ENCODE peak calls at places on chromosome 18, in six cellular contexts. C is lower leg skin, E is ovary, K is Peyer's patch, I is H54, F is HCT116. M is an unnamed sample.

GRCh38 chr18:68406761-68407160 is 308.1 kb downstream of the TMX3 start:
- DNase-seq in K (no peak), F (no peak), E (no peak), I (no peak), C (no peak), M (no peak)

GRCh38 chr18:69559604-69560003 is 158.9 kb downstream of the DOK6 start:
- DNase-seq in K (no peak), E (no peak), F (no peak), C (no peak), I (no peak), M (no peak)

GRCh38 chr18:79737426-79737825 is 57.8 kb downstream of the CTDP1 start:
- DNase-seq in F (no peak), K (peak), E (peak), C (no peak), I (no peak), M (no peak)

GRCh38 chr18:56067216-56067611 is 479.2 kb upstream of the TCF4 start:
- DNase-seq in E (no peak), I (no peak), F (no peak), K (no peak), C (no peak), M (no peak)

GRCh38 chr18:6414118-6414722 is 491 bp downstream of the L3MBTL4 start:
- DNase-seq in C (peak), K (peak), E (peak), I (no peak), F (no peak), M (peak)

GRCh38 chr18:77114070-77114563 is 18.5 kb downstream of the MBP start:
- DNase-seq in I (no peak), E (no peak), C (no peak), K (no peak), F (no peak), M (no peak)

GRCh38 chr18:77080283-77080682 is 52.3 kb downstream of the MBP start:
- DNase-seq in C (peak), F (no peak), I (no peak), K (no peak), E (no peak), M (no peak)

GRCh38 chr18:69177702-69178101 is 223.0 kb upstream of the DOK6 start:
- DNase-seq in F (no peak), C (no peak), K (no peak), I (no peak), E (no peak), M (no peak)

GRCh38 chr18:47729356-47729755 is 201.1 kb downstream of the SMAD2 start:
- DNase-seq in K (no peak), I (no peak), F (no peak), C (peak), E (no peak), M (no peak)

GRCh38 chr18:80159713-80160636 is 50.9 kb downstream of the ADNP2 start:
- DNase-seq in I (no peak), E (no peak), K (no peak), F (no peak), C (peak), M (peak)

GRCh38 chr18:65754121-65754520 is 3.3 kb downstream of the CDH7 start:
- DNase-seq in F (no peak), I (peak), E (no peak), K (no peak), C (no peak), M (no peak)

GRCh38 chr18:10120622-10121021 is 206.8 kb downstream of the VAPA start:
- DNase-seq in E (no peak), F (no peak), K (no peak), C (no peak), I (no peak), M (no peak)

GRCh38 chr18:43883886-43884285 is 606.6 kb upstream of the SYT4 start:
- DNase-seq in I (no peak), K (no peak), F (no peak), C (no peak), E (no peak), M (no peak)

GRCh38 chr18:686339-687111 is 25.9 kb downstream of the ENOSF1 start:
- DNase-seq in F (no peak), I (no peak), C (no peak), E (no peak), K (no peak), M (no peak)

GRCh38 chr18:13480856-13481255 is 245.5 kb downstream of the FAM210A start:
- DNase-seq in K (no peak), E (no peak), F (no peak), C (peak), I (no peak), M (no peak)
- TF ChIP-seq POLR2A in K (no peak), E (no peak), F (no peak), C (no peak), I (no peak), M (no peak)

DNA sequence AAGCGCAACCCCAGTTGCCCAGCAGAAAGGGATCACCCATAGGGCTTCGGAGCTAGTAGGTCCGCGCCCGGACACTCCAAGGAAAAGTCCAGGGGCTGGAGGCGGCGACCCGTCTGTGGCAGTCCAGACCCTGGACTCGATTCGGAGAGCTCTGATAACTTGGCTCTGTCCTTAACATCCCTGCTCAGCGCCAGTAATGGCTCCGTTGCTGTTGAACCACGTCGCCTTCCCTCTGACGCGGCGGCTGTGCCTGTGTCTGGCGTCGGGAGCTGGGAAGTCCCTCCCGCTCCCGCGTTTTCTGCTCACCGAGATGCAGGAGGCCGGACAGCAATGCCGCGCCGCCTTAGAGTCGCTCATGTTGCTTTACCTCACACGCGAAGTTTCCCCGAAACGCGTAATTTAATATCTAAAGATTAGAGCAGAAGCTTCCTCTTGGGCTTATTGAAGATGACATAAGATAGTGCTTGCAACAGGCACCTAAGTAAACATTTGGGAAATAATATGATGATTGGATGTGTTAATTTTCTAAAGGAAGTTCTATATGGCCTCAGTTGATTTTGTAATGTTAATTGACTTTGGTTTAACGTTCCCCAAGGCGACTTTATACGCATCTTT is 1.3 kb upstream of the ZBTB14 start:
- DNase-seq in E (peak), C (peak), K (peak), I (peak), F (peak), M (peak)
- TF ChIP-seq POLR2A in E (no peak), C (no peak), K (peak), I (peak), F (no peak), M (no peak)

DNA sequence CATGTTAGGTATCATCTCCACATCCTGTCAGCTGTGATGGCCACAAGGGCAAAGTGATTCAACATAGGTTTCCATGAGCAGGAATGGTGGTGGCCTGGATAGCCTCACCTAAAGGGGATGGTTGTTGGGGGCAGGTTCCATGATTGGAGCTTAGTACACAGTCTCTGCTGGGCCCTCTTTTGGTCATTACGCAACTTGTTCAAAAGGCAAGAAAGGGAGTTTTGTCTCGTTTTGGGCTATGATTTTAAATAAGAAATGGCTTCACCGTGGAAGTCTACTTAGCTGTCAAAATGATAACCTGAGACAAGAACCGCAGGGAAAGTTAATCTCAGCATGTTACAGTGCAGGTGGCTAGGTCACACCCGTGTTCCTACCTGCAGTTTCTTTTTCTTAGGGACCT is 13.1 kb upstream of the MC4R start:
- DNase-seq in F (no peak), C (no peak), I (no peak), E (no peak), K (no peak), M (no peak)
- TF ChIP-seq POLR2A in F (no peak), C (no peak), I (no peak), E (no peak), K (no peak), M (no peak)

GRCh38 chr18:54608008-54608642 is 17.1 kb downstream of the DYNAP start:
- DNase-seq in C (no peak), F (no peak), K (no peak), E (no peak), I (no peak), M (no peak)

GRCh38 chr18:54604211-54604610 is 13.2 kb downstream of the DYNAP start:
- DNase-seq in K (no peak), I (no peak), C (no peak), F (no peak), E (no peak), M (no peak)

GRCh38 chr18:54611819-54612218 is 20.8 kb downstream of the DYNAP start:
- DNase-seq in K (no peak), C (no peak), E (no peak), F (no peak), I (no peak), M (no peak)

GRCh38 chr18:54606835-54607212 is 15.8 kb downstream of the DYNAP start:
- DNase-seq in K (no peak), C (no peak), I (no peak), E (no peak), F (no peak), M (peak)

GRCh38 chr18:54607213-54607934 is 16.3 kb downstream of the DYNAP start:
- DNase-seq in I (no peak), C (no peak), F (no peak), K (peak), E (no peak), M (peak)
- TF ChIP-seq POLR2A in I (no peak), C (no peak), F (no peak), K (peak), E (no peak), M (peak)

GRCh38 chr18:57630002-57630758 is 8.5 kb upstream of the NARS1 start:
- DNase-seq in C (peak), I (peak), E (peak), K (peak), F (peak), M (peak)
- TF ChIP-seq POLR2A in C (no peak), I (peak), E (peak), K (peak), F (peak), M (no peak)

GRCh38 chr18:35969676-35970075 is 2.8 kb upstream of the RMP24 start:
- DNase-seq in F (no peak), I (no peak), K (no peak), C (no peak), E (no peak), M (no peak)

GRCh38 chr18:35971661-35972196 is 750 bp upstream of the RMP24 start:
- DNase-seq in K (no peak), I (no peak), E (no peak), F (no peak), C (no peak), M (no peak)

GRCh38 chr18:35974181-35974580 is 1.7 kb downstream of the RMP24 start:
- DNase-seq in E (no peak), F (no peak), K (no peak), C (no peak), I (no peak), M (no peak)

GRCh38 chr18:35973650-35974049 is 1.2 kb downstream of the RMP24 start:
- DNase-seq in F (no peak), C (no peak), E (no peak), K (no peak), I (no peak), M (no peak)

DNA sequence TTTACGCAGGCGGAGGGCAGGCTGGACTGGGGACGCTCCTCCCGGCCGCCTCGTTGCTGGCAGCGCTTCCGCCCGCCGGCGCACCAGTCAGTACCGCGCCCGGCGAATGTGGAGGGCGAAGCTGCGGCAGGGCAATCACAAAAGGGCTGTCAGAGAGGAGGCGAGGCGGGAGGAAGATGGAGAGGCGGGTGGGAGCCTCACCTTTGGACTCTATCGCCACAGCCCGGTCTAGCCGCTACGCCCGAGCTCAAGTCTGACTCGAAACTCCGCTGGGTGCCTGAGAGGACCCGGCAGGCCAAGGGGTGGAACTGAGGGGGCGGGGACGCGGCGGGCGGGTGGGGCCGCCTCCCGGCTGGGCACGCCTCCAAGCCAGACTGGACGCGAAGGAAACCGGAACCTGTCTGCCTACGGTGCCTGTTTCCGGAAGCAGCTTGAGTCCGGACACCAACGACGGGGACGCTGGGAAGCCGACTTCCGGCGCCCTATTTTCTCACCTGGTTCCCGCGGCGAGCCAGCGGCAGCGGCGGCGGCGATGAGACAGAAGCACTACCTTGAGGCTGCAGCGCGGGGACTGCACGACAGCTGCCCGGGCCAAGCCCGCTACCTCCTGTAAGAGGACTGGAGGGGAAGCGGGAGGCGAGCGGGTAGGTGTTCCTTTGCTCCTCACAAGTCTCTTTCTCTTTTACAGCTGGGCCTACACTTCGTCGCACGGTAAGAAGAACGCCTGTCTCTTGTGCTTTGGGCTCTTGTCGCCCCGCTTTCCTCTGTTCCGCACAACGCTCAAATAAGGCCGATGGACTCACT is at the start of gene RMP24:
- DNase-seq in I (peak), F (peak), E (peak), K (peak), C (peak), M (peak)
- TF ChIP-seq POLR2A in I (peak), F (peak), E (peak), K (peak), C (no peak), M (peak)

GRCh38 chr18:3455090-3455640 is 5.2 kb downstream of the TGIF1 start:
- DNase-seq in I (no peak), F (no peak), K (no peak), C (no peak), E (no peak), M (no peak)
- TF ChIP-seq POLR2A in I (no peak), F (no peak), K (no peak), C (no peak), E (no peak), M (no peak)

DNA sequence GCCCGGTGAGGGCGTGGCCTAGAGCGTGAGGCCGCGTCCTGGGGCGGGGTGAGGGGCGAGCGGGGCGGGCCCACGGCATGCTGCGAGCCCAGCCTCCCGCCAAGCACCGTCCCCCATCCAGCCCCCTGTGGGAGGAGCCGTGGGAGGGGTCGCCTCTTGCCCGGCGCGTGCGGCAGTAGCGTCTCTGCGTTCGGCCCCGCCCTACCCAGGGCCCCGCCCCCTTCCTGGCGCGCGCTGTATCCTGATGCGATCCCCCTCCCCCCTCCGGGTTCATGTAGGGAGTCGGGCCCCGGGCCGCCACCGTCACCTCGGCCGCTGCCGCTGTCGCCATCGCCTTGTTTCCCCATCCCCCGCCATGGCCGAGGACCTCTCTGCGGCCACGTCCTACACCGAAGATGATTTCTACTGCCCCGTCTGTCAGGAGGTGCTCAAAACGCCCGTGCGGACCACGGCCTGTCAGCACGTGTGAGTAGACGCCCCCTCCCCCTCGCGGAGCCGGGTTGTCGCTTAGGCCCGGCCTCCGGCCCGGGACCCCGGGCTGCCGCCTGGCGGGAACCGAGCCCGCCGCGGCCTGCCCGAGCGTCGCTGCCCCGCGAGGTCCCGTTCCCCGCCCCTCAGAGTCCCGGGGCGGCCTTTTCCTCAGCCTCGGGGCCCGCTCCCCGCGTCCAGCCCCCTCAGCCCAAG is 890 bp downstream of the RNF138 start:
- DNase-seq in F (peak), C (peak), E (peak), K (peak), I (peak), M (peak)
- TF ChIP-seq POLR2A in F (peak), C (no peak), E (peak), K (peak), I (peak), M (peak)

DNA sequence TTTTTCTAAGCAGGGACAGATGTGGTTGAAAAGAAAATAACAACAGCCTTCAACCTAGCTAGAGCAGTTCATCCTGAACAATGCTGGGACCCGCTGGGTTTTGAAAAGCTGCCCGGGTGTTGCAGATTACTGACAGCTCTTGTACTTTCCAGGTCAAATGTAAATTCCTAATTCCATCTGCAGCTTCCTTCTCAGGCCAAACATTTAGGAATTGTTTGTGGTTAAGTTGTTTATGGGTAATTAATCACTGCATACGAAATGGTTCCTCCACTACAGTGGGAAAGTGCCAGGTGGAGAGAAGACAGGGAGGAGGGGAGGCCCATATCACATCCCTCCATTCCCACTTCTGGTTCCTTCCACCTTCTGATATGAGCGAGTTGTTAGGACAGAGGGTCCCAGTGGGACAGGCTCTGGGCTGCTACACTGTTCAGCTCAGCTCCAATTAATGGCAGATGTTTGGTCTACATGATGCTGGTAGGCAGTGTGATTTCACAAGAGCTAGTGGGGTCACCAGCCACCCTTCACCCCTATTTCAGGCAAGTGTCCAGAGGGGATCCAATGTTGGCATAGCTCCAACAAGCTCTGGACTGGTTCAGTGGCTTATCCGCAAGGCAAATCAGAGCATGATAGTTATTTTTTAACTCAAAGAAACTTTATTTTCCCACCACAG is 112.9 kb upstream of the ACAA2 start:
- DNase-seq in K (no peak), F (no peak), I (no peak), C (no peak), E (no peak), M (no peak)
- TF ChIP-seq POLR2A in K (no peak), F (no peak), I (no peak), C (no peak), E (no peak), M (no peak)